ENCODE peak calls at places on chromosomes 11 and 22, in eight cellular contexts. S, L, W, N, Q, H, V and C are unnamed samples.

GRCh38 chr22:41968601-41969000 is 642 bp upstream of the SEPTIN3 start:
- DNase-seq in L (no peak), S (peak), N (no peak), H (no peak), W (no peak), V (no peak), Q (no peak), C (peak)

GRCh38 chr11:94938399-94939055 is 34.8 kb downstream of the CWC15 start:
- DNase-seq in W (peak), N (peak), H (no peak), L (no peak), V (peak), Q (peak), S (peak), C (peak)

GRCh38 chr22:17578129-17578754 is 14.9 kb downstream of the SLC25A18 start:
- DNase-seq in S (peak), L (no peak), Q (peak), H (no peak), W (peak), V (no peak), N (peak), C (peak)

GRCh38 chr11:61140416-61140815 is 20.8 kb downstream of the VPS37C start:
- DNase-seq in W (no peak), H (no peak), L (no peak), Q (no peak), S (no peak), V (no peak), N (no peak), C (no peak)

GRCh38 chr22:24430431-24431308 is 3.3 kb downstream of the ADORA2A start:
- DNase-seq in S (no peak), W (no peak), H (no peak), N (no peak), Q (no peak), V (no peak), L (no peak), C (no peak)

GRCh38 chr11:47388697-47389576 is 10.6 kb upstream of the SPI1 start:
- DNase-seq in N (no peak), W (no peak), Q (no peak), S (no peak), L (no peak), V (no peak), H (no peak), C (no peak)

GRCh38 chr22:19852177-19852781 is 2.4 kb downstream of the GNB1L start:
- DNase-seq in L (no peak), N (peak), V (no peak), S (no peak), Q (no peak), W (peak), H (no peak), C (no peak)

GRCh38 chr11:92087916-92088537 is 136.6 kb upstream of the FAT3 start:
- DNase-seq in L (no peak), N (no peak), W (no peak), H (no peak), S (no peak), V (no peak), Q (no peak), C (no peak)

GRCh38 chr11:78344676-78345075 is 72.9 kb downstream of the GAB2 start:
- DNase-seq in Q (no peak), S (no peak), V (no peak), W (no peak), N (no peak), L (no peak), H (no peak), C (no peak)

GRCh38 chr22:35746248-35746647 is 28.6 kb downstream of the APOL5 start:
- DNase-seq in L (no peak), Q (peak), S (no peak), W (no peak), N (no peak), V (no peak), H (no peak), C (peak)

GRCh38 chr11:119012629-119013170 is 5.4 kb downstream of the RPS25 start:
- DNase-seq in V (no peak), H (no peak), W (no peak), L (no peak), N (no peak), S (no peak), Q (no peak), C (no peak)

GRCh38 chr11:23257088-23257487 is 396.8 kb upstream of the CCDC179 start:
- DNase-seq in L (no peak), H (no peak), W (no peak), Q (no peak), V (no peak), N (no peak), S (no peak), C (no peak)

GRCh38 chr11:33775064-33775807 is 916 bp upstream of the FBXO3 start:
- DNase-seq in L (no peak), H (no peak), V (no peak), S (no peak), N (no peak), Q (no peak), W (no peak), C (no peak)

GRCh38 chr22:34880667-34881066 is 185.3 kb upstream of the ISX start:
- DNase-seq in S (no peak), H (no peak), W (no peak), V (no peak), L (no peak), N (no peak), Q (no peak), C (no peak)

GRCh38 chr11:57126766-57127400 is 54.9 kb upstream of the LRRC55 start:
- DNase-seq in S (no peak), Q (no peak), W (no peak), V (no peak), N (no peak), H (no peak), L (no peak), C (no peak)

GRCh38 chr11:126546191-126546590 is 190.7 kb downstream of the ST3GAL4 start:
- DNase-seq in W (no peak), V (no peak), Q (no peak), N (no peak), S (no peak), H (peak), L (no peak), C (no peak)

GRCh38 chr11:61617515-61617914 is 36.6 kb upstream of the SYT7 start:
- DNase-seq in L (no peak), H (no peak), S (no peak), N (no peak), W (no peak), V (no peak), Q (no peak), C (no peak)

GRCh38 chr11:14148653-14149273 is 186.2 kb downstream of the SPON1 start:
- DNase-seq in S (peak), W (no peak), V (no peak), H (peak), N (no peak), Q (no peak), L (peak), C (peak)

GRCh38 chr22:21014202-21015050 is 539 bp upstream of the P2RX6 start:
- DNase-seq in Q (peak), N (peak), S (peak), V (peak), W (peak), H (peak), L (peak), C (peak)

GRCh38 chr11:6635082-6635932 is 16.1 kb upstream of the TPP1 start:
- DNase-seq in Q (no peak), N (no peak), S (peak), L (no peak), W (no peak), H (no peak), V (no peak), C (peak)

GRCh38 chr11:119706029-119706428 is 23.0 kb downstream of the NECTIN1 start:
- DNase-seq in W (no peak), N (no peak), S (no peak), L (no peak), V (no peak), Q (no peak), H (no peak), C (no peak)

GRCh38 chr11:93741882-93742226 is 382 bp downstream of the C11orf54 start:
- DNase-seq in Q (peak), V (peak), H (peak), N (no peak), S (peak), L (peak), W (peak), C (peak)

GRCh38 chr22:47995718-47996117 is 1233.3 kb downstream of the TBC1D22A start:
- DNase-seq in H (no peak), W (no peak), Q (no peak), V (no peak), S (no peak), N (no peak), L (no peak), C (no peak)

GRCh38 chr11:14905104-14906033 is 13.3 kb upstream of the CYP2R1 start:
- DNase-seq in W (peak), V (no peak), S (peak), L (peak), H (peak), Q (peak), N (peak), C (peak)

GRCh38 chr11:119371778-119372182 is 9.7 kb downstream of the USP2 start:
- DNase-seq in W (peak), H (no peak), N (no peak), S (no peak), L (no peak), V (no peak), Q (peak), C (no peak)

GRCh38 chr11:17801166-17801565 is 66.6 kb downstream of the KCNC1 start:
- DNase-seq in N (no peak), Q (no peak), W (no peak), L (no peak), H (peak), V (no peak), S (no peak), C (no peak)

GRCh38 chr11:46207270-46207669 is 70.2 kb upstream of the CREB3L1 start:
- DNase-seq in V (no peak), Q (no peak), S (no peak), H (no peak), N (no peak), W (no peak), L (no peak), C (no peak)

GRCh38 chr11:126969865-126970479 is 30.6 kb downstream of the KIRREL3 start:
- DNase-seq in L (no peak), W (no peak), S (peak), Q (no peak), H (peak), N (no peak), V (no peak), C (peak)

GRCh38 chr11:72687326-72687725 is 13.1 kb upstream of the PDE2A start:
- DNase-seq in V (no peak), L (no peak), Q (no peak), H (no peak), N (no peak), S (no peak), W (no peak), C (no peak)

GRCh38 chr22:50242406-50242949 is 2.3 kb downstream of the TUBGCP6 start:
- DNase-seq in S (no peak), W (no peak), H (no peak), Q (no peak), L (no peak), V (no peak), N (no peak), C (no peak)

DNA sequence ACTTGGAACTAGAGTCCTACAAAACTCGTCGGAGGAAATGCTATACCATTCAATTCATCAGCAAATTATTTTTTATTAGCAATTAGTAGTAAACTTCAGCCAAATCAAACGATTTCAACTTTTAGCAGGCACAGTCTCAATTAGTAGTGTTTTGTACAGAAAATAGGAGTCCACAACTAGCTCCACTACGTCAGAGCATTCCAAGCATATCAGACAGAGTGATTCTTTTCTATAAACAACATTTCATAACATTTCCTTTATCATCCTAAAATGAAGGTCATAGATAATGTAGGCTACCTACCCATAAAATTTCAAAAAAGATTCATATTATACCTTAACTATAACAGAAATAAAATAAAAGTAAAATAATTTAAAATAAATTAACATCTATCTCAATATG is 169.9 kb downstream of the KIF18A start:
- DNase-seq in V (no peak), H (no peak), Q (no peak), W (no peak), N (no peak), S (peak), L (no peak), C (peak)
- H3K4me3 ChIP-seq in V (no peak), H (no peak), Q (no peak), W (no peak), N (no peak), S (no peak), L (no peak), C (no peak)

GRCh38 chr11:71456294-71456693 is 3.3 kb downstream of the NADSYN1 start:
- DNase-seq in W (no peak), N (no peak), V (no peak), Q (no peak), H (no peak), L (no peak), S (no peak), C (no peak)

GRCh38 chr11:71453911-71454304 is 905 bp downstream of the NADSYN1 start:
- DNase-seq in V (no peak), W (no peak), L (no peak), Q (no peak), N (no peak), S (no peak), H (no peak), C (no peak)

GRCh38 chr11:71453021-71453910 is at the start of gene NADSYN1:
- DNase-seq in H (peak), V (peak), Q (peak), N (peak), W (peak), L (peak), S (peak), C (peak)

GRCh38 chr11:71452354-71453020 is 516 bp upstream of the NADSYN1 start:
- DNase-seq in V (no peak), H (peak), N (peak), W (peak), L (no peak), S (peak), Q (peak), C (peak)

DNA sequence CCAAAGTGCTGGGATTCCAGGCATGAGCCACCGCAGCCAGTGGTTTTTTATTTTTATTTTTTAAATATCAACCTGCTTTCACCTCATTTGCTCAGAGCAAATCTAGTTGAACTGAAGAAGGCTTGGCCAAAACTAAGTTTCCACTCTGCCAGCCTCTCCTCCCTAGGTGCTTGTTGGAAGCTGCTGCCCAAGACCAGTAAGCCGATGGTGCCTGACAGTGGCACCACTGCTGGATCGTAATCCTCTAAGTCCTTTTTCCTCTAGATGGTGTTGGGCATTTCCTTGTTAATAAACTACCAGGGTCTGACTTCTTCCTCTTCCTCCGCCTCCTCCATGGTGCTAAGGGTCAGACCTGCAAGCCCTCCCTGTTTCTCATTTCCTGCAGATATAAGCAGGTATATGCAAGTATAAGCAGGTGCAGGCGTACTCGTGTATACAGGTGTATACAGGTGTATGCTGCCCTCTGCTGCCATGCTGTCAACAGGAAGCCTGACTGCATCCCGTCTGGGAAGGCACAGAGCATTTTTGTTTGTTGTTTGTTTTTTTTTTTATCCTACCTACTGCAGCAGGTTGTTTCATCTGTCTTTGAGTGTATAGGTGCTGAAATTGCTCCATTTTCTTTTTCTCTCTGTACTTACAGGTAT is 1.6 kb downstream of the NADSYN1 start:
- DNase-seq in N (no peak), Q (no peak), V (no peak), L (no peak), W (no peak), H (no peak), S (no peak), C (no peak)
- TF ChIP-seq CTCF in N (no peak), Q (peak), V (no peak), L (peak), W (no peak), H (no peak), S (no peak), C (no peak)

DNA sequence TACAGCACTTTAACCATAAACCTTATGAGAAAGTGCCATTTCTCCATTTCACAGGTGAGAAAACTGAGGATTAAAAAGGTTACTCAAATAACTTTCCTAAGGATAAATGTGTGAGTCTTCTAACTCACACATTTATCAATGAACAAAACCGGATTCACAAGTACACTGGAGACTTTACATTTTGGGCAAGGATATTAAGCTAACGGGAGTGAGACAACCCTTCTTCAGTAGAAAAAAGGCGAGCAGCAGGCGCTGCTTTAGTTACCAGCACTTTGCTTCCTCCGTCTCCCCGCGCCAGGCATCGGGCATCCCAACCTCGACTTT is 356 bp upstream of the TTC12 start:
- DNase-seq in S (no peak), N (no peak), V (no peak), H (no peak), Q (no peak), W (no peak), L (no peak), C (no peak)
- H3K4me3 ChIP-seq in S (peak), N (peak), V (peak), H (peak), Q (no peak), W (no peak), L (peak), C (peak)

GRCh38 chr22:37222440-37222971 is 10.2 kb upstream of the SSTR3 start:
- DNase-seq in V (no peak), L (no peak), N (no peak), W (no peak), Q (no peak), H (no peak), S (no peak), C (no peak)

GRCh38 chr22:37220543-37220968 is 8.3 kb upstream of the SSTR3 start:
- DNase-seq in W (no peak), H (no peak), V (no peak), N (no peak), Q (no peak), L (no peak), S (peak), C (no peak)

GRCh38 chr22:37223965-37224551 is 11.8 kb upstream of the SSTR3 start:
- DNase-seq in H (no peak), Q (no peak), S (no peak), W (no peak), V (no peak), N (no peak), L (no peak), C (no peak)

GRCh38 chr22:37219534-37219933 is 7.3 kb upstream of the SSTR3 start:
- DNase-seq in Q (peak), W (no peak), S (no peak), V (no peak), H (no peak), N (no peak), L (no peak), C (no peak)

DNA sequence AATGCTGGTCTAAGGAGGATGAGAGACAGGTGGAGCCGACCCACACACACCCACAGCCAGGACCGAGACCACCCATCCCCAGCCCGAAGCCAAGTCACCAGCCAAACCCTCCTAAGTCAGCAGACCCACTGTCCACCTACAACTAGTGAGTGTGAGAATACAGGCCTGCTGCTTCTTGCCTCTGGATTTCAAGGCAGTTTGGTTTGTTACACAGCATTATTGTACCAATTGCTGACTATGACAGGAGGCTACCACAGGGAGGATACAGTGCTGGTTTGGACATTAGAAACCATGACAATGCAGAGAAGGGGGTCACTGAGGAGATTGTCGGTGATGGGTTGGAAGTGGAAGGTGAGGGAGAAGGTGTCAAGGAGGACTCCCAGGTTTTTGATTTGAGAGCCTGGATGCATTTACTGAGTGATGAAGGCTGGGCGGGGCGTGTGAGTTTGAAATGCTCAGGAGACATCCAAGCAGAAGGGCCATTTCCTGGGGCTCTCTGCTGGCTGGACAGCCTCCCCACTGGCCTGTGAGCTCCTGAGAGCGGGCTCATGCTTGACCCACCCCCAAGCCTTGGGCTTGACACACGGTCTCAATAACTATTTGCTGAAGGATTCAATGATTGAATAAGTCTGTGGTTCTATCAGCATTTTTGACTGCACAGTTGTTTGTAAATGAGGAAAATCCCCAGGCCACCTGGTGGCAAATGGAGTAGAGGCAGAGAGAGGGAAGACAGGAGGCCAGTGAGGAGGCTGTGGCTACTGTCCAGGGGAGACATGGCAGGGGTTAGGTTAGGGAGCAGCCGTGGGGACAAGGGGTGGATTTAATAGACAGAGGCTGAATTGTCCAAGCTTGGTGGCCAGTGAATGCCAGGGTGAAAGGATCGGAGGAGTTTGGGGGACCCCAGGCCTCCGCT is 9.4 kb upstream of the SSTR3 start:
- DNase-seq in V (no peak), N (no peak), L (no peak), H (no peak), S (no peak), W (no peak), Q (no peak), C (no peak)
- TF ChIP-seq CTCF in V (no peak), N (no peak), L (no peak), H (no peak), S (no peak), W (no peak), Q (no peak), C (no peak)